ENCODE peak calls at places on chromosomes 6 and 20, in four cellular contexts. N is GM06990, D is mammary epithelial cell, U is NB4. M is an unnamed sample.

GRCh38 chr6:35518566-35519312 is 6.0 kb upstream of the TULP1 start:
- DNase-seq in D (no peak), U (no peak), N (no peak), M (no peak)

GRCh38 chr6:87909849-87910248 is 137.8 kb upstream of the SPACA1 start:
- DNase-seq in D (peak), U (peak), N (no peak), M (no peak)

GRCh38 chr6:80618953-80619352 is 512.5 kb downstream of the BCKDHB start:
- DNase-seq in N (no peak), U (no peak), D (peak), M (no peak)

GRCh38 chr6:36984581-36985383 is 1.2 kb downstream of the MTCH1 start:
- DNase-seq in D (peak), N (no peak), U (peak), M (no peak)

GRCh38 chr20:38779247-38780097 is 26.0 kb upstream of the PPP1R16B start:
- DNase-seq in U (no peak), D (peak), N (no peak), M (no peak)

GRCh38 chr20:366042-366718 is 14.4 kb upstream of the TRIB3 start:
- DNase-seq in D (peak), N (no peak), U (no peak), M (no peak)

GRCh38 chr20:33443006-33443511 is 504 bp downstream of the SNTA1 start:
- DNase-seq in U (no peak), D (no peak), N (no peak), M (peak)

GRCh38 chr6:157314705-157315321 is 8.5 kb downstream of the TMEM242 start:
- DNase-seq in U (peak), N (no peak), D (peak), M (no peak)

GRCh38 chr6:151058021-151058733 is 181.6 kb upstream of the AKAP12 start:
- DNase-seq in U (no peak), N (no peak), D (no peak), M (no peak)

GRCh38 chr6:101083533-101084172 is 202.5 kb upstream of the ASCC3 start:
- DNase-seq in N (no peak), D (peak), U (no peak), M (no peak)

GRCh38 chr6:100901582-100901981 is 20.5 kb upstream of the ASCC3 start:
- DNase-seq in N (no peak), U (no peak), D (no peak), M (no peak)

GRCh38 chr6:169843110-169843509 is 91.7 kb downstream of the ERMARD start:
- DNase-seq in D (no peak), U (no peak), N (no peak), M (no peak)

GRCh38 chr20:17843246-17844132 is 125.1 kb downstream of the SNX5 start:
- DNase-seq in D (peak), N (no peak), U (no peak), M (no peak)

GRCh38 chr20:36845288-36845969 is 30.5 kb upstream of the TLDC2 start:
- DNase-seq in U (no peak), N (peak), D (no peak), M (no peak)

GRCh38 chr6:8969747-8970146 is 534.4 kb upstream of the SLC35B3 start:
- DNase-seq in D (no peak), N (no peak), U (no peak), M (no peak)

GRCh38 chr6:158629376-158630221 is 14.9 kb downstream of the DYNLT1 start:
- DNase-seq in U (no peak), N (no peak), D (no peak), M (no peak)
- TF ChIP-seq CTCF in U (no peak), N (peak), D (no peak), M (no peak)

DNA sequence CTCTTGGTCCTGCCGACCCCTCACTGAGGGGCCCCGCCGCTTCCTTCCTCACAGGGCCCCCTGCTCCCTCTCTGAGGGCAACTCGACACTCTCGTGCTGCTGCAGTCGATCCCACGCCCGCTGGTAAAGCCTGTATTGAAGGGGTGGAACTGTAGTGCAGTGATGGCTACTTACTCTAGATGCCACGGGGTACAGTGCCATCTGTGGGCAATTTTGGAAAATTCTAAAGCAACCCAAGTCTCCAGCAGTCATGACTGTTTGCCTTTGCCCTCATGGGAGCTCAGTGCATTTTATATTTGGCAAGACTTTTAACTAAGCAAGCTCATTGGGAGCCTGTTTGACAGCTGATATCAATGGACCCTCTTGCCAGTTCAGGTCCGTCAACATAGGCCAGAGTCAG is 6.5 kb upstream of the C6orf136 start:
- DNase-seq in D (no peak), U (no peak), N (no peak), M (no peak)
- TF ChIP-seq CTCF in D (no peak), U (no peak), N (no peak), M (no peak)

GRCh38 chr20:34709044-34709835 is 5.1 kb downstream of the TP53INP2 start:
- DNase-seq in D (peak), N (peak), U (peak), M (peak)

GRCh38 chr20:34706912-34707784 is 3.0 kb downstream of the TP53INP2 start:
- DNase-seq in D (no peak), U (no peak), N (no peak), M (no peak)

GRCh38 chr20:34709836-34710567 is 5.9 kb downstream of the TP53INP2 start:
- DNase-seq in U (peak), D (no peak), N (no peak), M (peak)

GRCh38 chr20:34710568-34710839 is 6.4 kb downstream of the TP53INP2 start:
- DNase-seq in U (peak), N (no peak), D (no peak), M (no peak)

DNA sequence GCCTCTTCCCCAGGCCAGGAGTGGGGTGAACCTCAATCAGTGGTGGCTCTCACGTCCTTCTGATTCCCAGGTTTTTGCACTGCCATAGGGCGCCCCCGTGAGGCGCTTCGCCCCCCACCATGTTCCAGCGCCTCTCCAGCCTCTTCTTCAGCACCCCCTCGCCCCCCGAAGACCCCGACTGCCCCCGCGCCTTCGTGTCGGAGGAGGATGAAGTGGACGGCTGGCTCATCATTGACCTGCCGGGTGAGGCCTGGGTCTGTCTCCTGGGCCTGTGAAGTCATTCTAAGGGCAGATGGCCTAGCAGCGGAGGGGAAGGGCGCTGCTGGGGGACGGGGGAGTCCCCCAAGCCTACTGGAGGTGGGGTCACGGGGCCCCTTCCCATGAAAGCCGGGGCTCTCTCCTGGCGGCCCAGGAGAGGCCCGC is 4.5 kb downstream of the TP53INP2 start:
- DNase-seq in N (no peak), D (no peak), U (peak), M (peak)
- TF ChIP-seq CTCF in N (peak), D (peak), U (peak), M (peak)

GRCh38 chr20:56628015-56628872 is 862 bp upstream of the TFAP2C start:
- DNase-seq in U (peak), N (peak), D (no peak), M (peak)

GRCh38 chr20:56624786-56625681 is 4.1 kb upstream of the TFAP2C start:
- DNase-seq in D (no peak), N (peak), U (no peak), M (no peak)

GRCh38 chr20:56625837-56626236 is 3.3 kb upstream of the TFAP2C start:
- DNase-seq in D (no peak), N (no peak), U (no peak), M (no peak)

GRCh38 chr20:56627122-56628014 is 1.7 kb upstream of the TFAP2C start:
- DNase-seq in D (no peak), N (peak), U (no peak), M (no peak)

GRCh38 chr20:56626367-56627121 is 2.6 kb upstream of the TFAP2C start:
- DNase-seq in D (no peak), N (peak), U (peak), M (peak)
- TF ChIP-seq CTCF in D (peak), N (no peak), U (peak), M (peak)

GRCh38 chr6:55963301-55963700 is 87.9 kb upstream of the BMP5 start:
- DNase-seq in D (no peak), U (peak), N (no peak), M (no peak)
- TF ChIP-seq CTCF in D (peak), U (peak), N (peak), M (peak)

DNA sequence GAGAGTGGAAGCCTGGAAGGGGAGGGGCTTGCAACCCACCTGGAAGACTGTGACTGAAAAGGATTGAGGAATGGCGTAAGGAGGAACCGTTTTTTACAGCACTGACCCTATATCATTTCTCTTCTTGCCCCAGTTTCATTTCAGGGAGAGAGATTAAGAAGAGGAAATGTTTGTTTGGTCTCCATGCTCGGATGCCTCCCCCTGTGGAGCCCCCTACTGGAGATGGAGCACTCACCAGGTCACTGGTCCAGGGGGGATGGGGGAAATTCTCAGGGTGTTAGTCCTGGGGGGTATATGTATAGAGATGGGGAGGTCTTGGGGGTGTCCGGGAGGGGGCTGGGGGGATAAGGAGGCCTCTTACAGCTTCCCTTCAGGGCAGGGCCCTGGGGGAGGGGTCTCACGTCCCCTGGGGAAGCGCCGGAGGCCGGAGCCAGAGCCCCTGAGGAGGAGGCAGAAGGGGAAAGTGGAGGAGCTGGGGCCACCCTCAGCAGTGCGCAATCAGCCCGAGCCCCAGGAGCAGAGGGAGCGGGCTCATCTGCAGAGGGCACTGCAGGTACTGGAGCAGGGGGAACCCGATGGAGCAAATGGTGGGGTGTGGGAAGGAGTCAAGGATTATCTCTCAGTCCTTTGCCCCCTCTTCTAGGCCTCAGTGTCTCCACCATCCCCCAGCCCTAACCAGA is 3.2 kb downstream of the CUTA start:
- DNase-seq in U (peak), D (no peak), N (no peak), M (no peak)
- TF ChIP-seq CTCF in U (peak), D (peak), N (peak), M (peak)

GRCh38 chr6:32255212-32256153 is 31.6 kb upstream of the NOTCH4 start:
- DNase-seq in N (peak), U (peak), D (peak), M (no peak)
- TF ChIP-seq CTCF in N (peak), U (peak), D (peak), M (peak)

GRCh38 chr6:42086665-42087050 is 36.3 kb downstream of the TAF8 start:
- DNase-seq in N (no peak), U (no peak), D (no peak), M (no peak)

GRCh38 chr6:42083530-42083929 is 33.2 kb downstream of the TAF8 start:
- DNase-seq in U (no peak), D (no peak), N (no peak), M (no peak)

GRCh38 chr6:42086046-42086664 is 35.8 kb downstream of the TAF8 start:
- DNase-seq in N (no peak), D (no peak), U (no peak), M (no peak)

GRCh38 chr6:42088101-42088591 is 37.8 kb downstream of the TAF8 start:
- DNase-seq in D (peak), N (no peak), U (no peak), M (no peak)

GRCh38 chr6:42084889-42085288 is 34.6 kb downstream of the TAF8 start:
- DNase-seq in D (no peak), U (no peak), N (no peak), M (no peak)
- TF ChIP-seq CTCF in D (no peak), U (no peak), N (no peak), M (peak)